ENCODE peak calls at places on chromosomes 3 and 15, in four cellular contexts. B, S, H and E are unnamed samples.
A peak's percentile ranks its signal among the peaks of the same experiment; 100 is the strongest.

GRCh38 chr15:68425428-68426060 is 6.4 kb downstream of the ITGA11 start:
- DNase-seq in B (no peak), H (no peak), S (no peak), E (no peak)

GRCh38 chr15:90988249-90988648 is 6.1 kb downstream of the PRC1 start:
- DNase-seq in S (no peak), H (no peak), B (no peak), E (no peak)

GRCh38 chr3:42175841-42176240 is 84.7 kb downstream of the TRAK1 start:
- DNase-seq in B (no peak), S (no peak), H (no peak), E (no peak)

GRCh38 chr15:38217181-38217580 is 35.5 kb upstream of the SPRED1 start:
- DNase-seq in B (no peak), S (peak; percentile 23), H (no peak), E (no peak)

GRCh38 chr3:126440709-126440995 is 35.0 kb downstream of the ZXDC start:
- DNase-seq in H (no peak), B (no peak), S (no peak), E (no peak)

GRCh38 chr3:184656991-184657669 is 54.7 kb downstream of the MAGEF1 start:
- DNase-seq in H (no peak), B (no peak), S (peak; percentile 13), E (no peak)

GRCh38 chr3:167837430-167837829 is 101.9 kb downstream of the SERPINI1 start:
- DNase-seq in S (no peak), H (no peak), B (no peak), E (no peak)

GRCh38 chr3:139672247-139672646 is 5.5 kb downstream of the NMNAT3 start:
- DNase-seq in H (no peak), B (no peak), S (no peak), E (no peak)

GRCh38 chr3:124916837-124917409 is 17.6 kb downstream of the MUC13 start:
- DNase-seq in H (no peak), B (no peak), S (no peak), E (peak; percentile 63)

DNA sequence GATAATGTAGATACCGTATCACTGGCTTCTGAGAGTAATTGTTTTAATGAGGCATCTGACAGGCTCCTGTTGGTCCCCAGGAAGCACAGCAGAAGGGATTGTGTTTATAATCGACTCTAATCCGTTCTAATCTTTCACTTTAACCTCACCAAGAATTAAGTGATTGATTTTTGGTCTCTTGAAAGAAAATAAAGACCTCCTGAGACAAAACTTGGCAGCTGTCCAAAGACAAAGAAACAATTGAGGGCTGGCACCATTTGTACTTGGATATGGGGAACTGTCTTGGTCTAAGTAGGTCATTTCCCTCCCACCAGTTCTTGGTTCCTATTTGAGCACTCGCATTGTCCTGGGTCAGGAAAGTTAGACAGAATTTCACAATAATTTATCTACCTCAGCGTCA is 22.8 kb upstream of the CD96 start:
- DNase-seq in B (no peak), S (no peak), H (no peak), E (no peak)
- H3K27ac ChIP-seq in B (no peak overlapping the region), S (no peak overlapping the region), H (no peak overlapping the region), E (no peak overlapping the region)

DNA sequence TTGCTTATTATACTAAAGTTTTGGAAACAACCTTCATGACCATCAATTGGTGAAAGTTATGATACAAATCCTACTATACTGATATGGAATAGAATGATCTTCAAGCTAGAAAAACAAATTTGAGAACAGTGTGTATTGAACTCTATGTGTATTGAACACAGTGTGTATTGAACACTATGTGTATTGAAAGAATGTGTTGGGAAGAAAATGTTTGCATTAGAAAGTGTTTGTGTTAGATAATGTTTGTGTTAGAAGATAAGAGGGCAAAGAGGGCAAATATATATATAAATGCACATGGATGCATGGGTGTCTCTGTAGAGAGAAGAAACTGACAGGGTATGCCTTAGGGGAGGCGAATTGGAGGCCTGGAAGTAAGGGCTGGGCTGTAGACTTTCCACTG is 42.4 kb downstream of the PCCB start:
- DNase-seq in S (no peak), H (no peak), B (no peak), E (no peak)
- H3K27ac ChIP-seq in S (no peak overlapping the region), H (no peak overlapping the region), B (no peak overlapping the region), E (no peak overlapping the region)

DNA sequence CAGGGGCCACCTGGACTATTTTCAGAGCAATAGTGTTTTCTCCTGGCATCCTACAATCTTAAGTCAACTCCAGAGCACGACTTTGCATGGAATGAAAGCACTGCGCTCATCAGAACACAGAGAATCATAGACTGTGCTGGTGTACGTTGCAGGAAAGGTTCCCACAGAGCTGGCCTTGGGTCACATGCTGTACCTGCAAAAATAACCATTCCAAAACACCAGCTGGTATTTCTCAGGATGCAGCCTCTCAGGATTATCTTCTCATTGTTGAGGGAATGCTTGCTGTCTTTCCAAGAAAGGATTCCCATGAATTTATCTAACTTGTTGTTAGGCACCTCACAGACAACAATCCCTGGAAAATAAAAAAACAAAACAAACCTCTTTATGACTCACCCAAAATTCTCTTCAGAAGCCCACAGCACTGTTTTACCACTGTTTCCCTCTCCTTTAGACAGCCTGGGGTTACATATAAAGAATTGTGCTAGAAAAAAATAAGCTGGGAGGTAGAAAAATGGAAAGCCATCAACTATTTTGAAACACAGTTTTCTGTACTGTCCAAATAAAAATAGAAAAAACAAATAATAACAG is 131.7 kb downstream of the ATP8B4 start:
- DNase-seq in B (no peak), H (no peak), S (no peak), E (no peak)
- H3K27ac ChIP-seq in B (no peak overlapping the region), H (no peak overlapping the region), S (no peak overlapping the region), E (peak overlapping the region; percentile 28)

GRCh38 chr15:87955284-87955909 is 301.1 kb downstream of the NTRK3 start:
- DNase-seq in B (no peak), S (no peak), H (no peak), E (no peak)
- H3K27ac ChIP-seq in B (no peak overlapping the region), S (no peak overlapping the region), H (no peak overlapping the region), E (no peak overlapping the region)